ENCODE peak calls at places on chromosomes 4 and X, in eight cellular contexts. Q, L, Z, X, B, D, M and S are unnamed samples.

GRCh38 chr4:88659061-88659889 is 38.4 kb downstream of the NAP1L5 start:
- DNase-seq in Q (peak; percentile 49), L (peak; percentile 67), Z (peak; percentile 21), X (peak; percentile 18), B (peak; percentile 53), D (peak; percentile 71), M (no peak), S (peak; percentile 48)

GRCh38 chr4:11428701-11429571 is at the start of gene HS3ST1:
- DNase-seq in Q (peak; percentile 91), L (peak; percentile 78), Z (peak; percentile 17), X (peak; percentile 64), B (peak; percentile 48), D (peak; percentile 89), M (no peak), S (peak; percentile 70)

GRCh38 chr4:114690571-114690970 is 92.0 kb downstream of the UGT8 start:
- DNase-seq in Q (no peak), L (no peak), Z (no peak), X (no peak), B (no peak), D (no peak), M (no peak), S (no peak)

GRCh38 chr4:85905761-85906160 is 430.8 kb downstream of the ARHGAP24 start:
- DNase-seq in Q (no peak), L (no peak), Z (no peak), X (no peak), B (no peak), D (no peak), M (no peak), S (no peak)

GRCh38 chr4:36348403-36348938 is 67.1 kb downstream of the DTHD1 start:
- DNase-seq in Q (no peak), L (no peak), Z (no peak), X (no peak), B (no peak), D (no peak), M (no peak), S (no peak)

GRCh38 chrX:102339312-102340298 is 92.6 kb downstream of the NXF2 start:
- DNase-seq in Q (no peak), L (no peak), Z (no peak), X (no peak), B (peak; percentile 31), D (no peak), M (no peak), S (peak; percentile 4)

GRCh38 chr4:181261279-181261678 is 981.9 kb upstream of the TENM3 start:
- DNase-seq in Q (no peak), L (no peak), Z (no peak), X (peak; percentile 53), B (no peak), D (no peak), M (no peak), S (no peak)

GRCh38 chr4:127400736-127401346 is 231.9 kb upstream of the INTU start:
- DNase-seq in Q (peak; percentile 56), L (peak; percentile 66), Z (no peak), X (peak; percentile 57), B (peak; percentile 49), D (peak; percentile 83), M (no peak), S (peak; percentile 28)

GRCh38 chr4:41069268-41069667 is 145.1 kb downstream of the APBB2 start:
- DNase-seq in Q (no peak), L (no peak), Z (no peak), X (no peak), B (no peak), D (no peak), M (no peak), S (no peak)

GRCh38 chr4:55124337-55125076 is 888 bp downstream of the KDR start:
- DNase-seq in Q (no peak), L (no peak), Z (no peak), X (peak; percentile 8), B (no peak), D (no peak), M (no peak), S (no peak)

GRCh38 chr4:26058537-26058936 is 144.5 kb downstream of the SMIM20 start:
- DNase-seq in Q (no peak), L (no peak), Z (no peak), X (no peak), B (peak; percentile 58), D (no peak), M (no peak), S (no peak)

GRCh38 chrX:10615931-10616780 is 4.2 kb downstream of the MID1 start:
- DNase-seq in Q (peak; percentile 58), L (peak; percentile 73), Z (no peak), X (no peak), B (peak; percentile 21), D (peak; percentile 45), M (no peak), S (peak; percentile 61)

GRCh38 chr4:35689866-35690265 is 554.4 kb downstream of the ARAP2 start:
- DNase-seq in Q (no peak), L (no peak), Z (no peak), X (no peak), B (no peak), D (no peak), M (no peak), S (no peak)

GRCh38 chrX:118540342-118540741 is 44.7 kb downstream of the DOCK11 start:
- DNase-seq in Q (no peak), L (no peak), Z (no peak), X (no peak), B (no peak), D (no peak), M (no peak), S (no peak)

GRCh38 chr4:119592708-119593298 is 35.8 kb downstream of the PDE5A start:
- DNase-seq in Q (no peak), L (no peak), Z (no peak), X (no peak), B (no peak), D (no peak), M (no peak), S (no peak)

GRCh38 chr4:55396305-55397023 is 707 bp downstream of the TMEM165 start:
- DNase-seq in Q (peak; percentile 59), L (no peak), Z (peak; percentile 3), X (peak; percentile 39), B (peak; percentile 42), D (peak; percentile 35), M (peak; percentile 12), S (no peak)

GRCh38 chr4:26859762-26860156 is 882 bp upstream of the STIM2 start:
- DNase-seq in Q (peak; percentile 41), L (no peak), Z (no peak), X (no peak), B (no peak), D (no peak), M (no peak), S (no peak)

GRCh38 chr4:41256740-41257256 is at the start of gene UCHL1:
- DNase-seq in Q (no peak), L (peak; percentile 96), Z (no peak), X (peak; percentile 92), B (peak; percentile 3), D (peak; percentile 97), M (no peak), S (peak; percentile 46)

GRCh38 chr4:187128226-187128625 is 404.6 kb upstream of the FAT1 start:
- DNase-seq in Q (no peak), L (no peak), Z (no peak), X (no peak), B (no peak), D (no peak), M (no peak), S (no peak)

GRCh38 chr4:24363751-24364150 is 220.6 kb downstream of the DHX15 start:
- DNase-seq in Q (no peak), L (no peak), Z (no peak), X (no peak), B (no peak), D (no peak), M (no peak), S (no peak)

GRCh38 chr4:26048962-26049361 is 134.9 kb downstream of the SMIM20 start:
- DNase-seq in Q (no peak), L (no peak), Z (no peak), X (no peak), B (no peak), D (no peak), M (no peak), S (no peak)

GRCh38 chr4:22483551-22483981 is 32.3 kb downstream of the ADGRA3 start:
- DNase-seq in Q (no peak), L (no peak), Z (no peak), X (no peak), B (peak; percentile 46), D (no peak), M (no peak), S (no peak)

GRCh38 chr4:80072607-80073361 is at the start of gene ANTXR2:
- DNase-seq in Q (peak; percentile 91), L (peak; percentile 63), Z (peak; percentile 65), X (peak; percentile 84), B (peak; percentile 86), D (peak; percentile 90), M (peak; percentile 57), S (peak; percentile 45)

GRCh38 chr4:174869334-174869733 is 40.3 kb upstream of the GLRA3 start:
- DNase-seq in Q (no peak), L (no peak), Z (no peak), X (no peak), B (no peak), D (no peak), M (no peak), S (no peak)

GRCh38 chr4:111770514-111770913 is 374.7 kb upstream of the FAM241A start:
- DNase-seq in Q (no peak), L (no peak), Z (no peak), X (no peak), B (no peak), D (no peak), M (no peak), S (no peak)

GRCh38 chr4:37793562-37793961 is 32.9 kb upstream of the PGM2 start:
- DNase-seq in Q (no peak), L (peak; percentile 17), Z (no peak), X (no peak), B (peak; percentile 43), D (no peak), M (no peak), S (peak; percentile 13)

GRCh38 chr4:141899541-141899940 is 263.2 kb downstream of the IL15 start:
- DNase-seq in Q (no peak), L (no peak), Z (no peak), X (no peak), B (no peak), D (no peak), M (no peak), S (no peak)

GRCh38 chr4:141919648-141920047 is 283.3 kb downstream of the IL15 start:
- DNase-seq in Q (no peak), L (no peak), Z (no peak), X (no peak), B (no peak), D (no peak), M (no peak), S (no peak)

GRCh38 chrX:113390531-113390930 is 549.9 kb upstream of the AMOT start:
- DNase-seq in Q (no peak), L (no peak), Z (no peak), X (no peak), B (no peak), D (no peak), M (no peak), S (no peak)

GRCh38 chrX:9340619-9341304 is 124.1 kb upstream of the TBL1X start:
- DNase-seq in Q (peak; percentile 37), L (no peak), Z (peak; percentile 42), X (no peak), B (peak; percentile 74), D (no peak), M (no peak), S (peak; percentile 45)

GRCh38 chr4:54185871-54186270 is 43.2 kb upstream of the PDGFRA start:
- DNase-seq in Q (no peak), L (no peak), Z (no peak), X (no peak), B (no peak), D (no peak), M (no peak), S (no peak)

GRCh38 chrX:122219226-122219625 is 964.9 kb upstream of the GRIA3 start:
- DNase-seq in Q (no peak), L (no peak), Z (no peak), X (no peak), B (no peak), D (no peak), M (no peak), S (no peak)

GRCh38 chr4:125693233-125693632 is 378.5 kb downstream of the FAT4 start:
- DNase-seq in Q (no peak), L (no peak), Z (no peak), X (no peak), B (no peak), D (no peak), M (no peak), S (no peak)

GRCh38 chr4:122831515-122832196 is 5.0 kb downstream of the FGF2 start:
- DNase-seq in Q (no peak), L (no peak), Z (no peak), X (no peak), B (no peak), D (no peak), M (no peak), S (no peak)